ENCODE peak calls at places on chromosome 5, in five cellular contexts. M, L, C, V and H are unnamed samples.
A peak's percentile ranks its signal among the peaks of the same experiment; 100 is the strongest.

GRCh38 chr5:142783601-142784291 is 13.6 kb downstream of the ARHGAP26 start:
- DNase-seq in L (no peak), C (peak; percentile 70), V (no peak), M (no peak), H (no peak)

GRCh38 chr5:80653497-80653896 is 955 bp upstream of the MSH3 start:
- DNase-seq in C (no peak), V (no peak), L (no peak), M (no peak), H (no peak)

GRCh38 chr5:1317921-1318565 is 23.2 kb upstream of the TERT start:
- DNase-seq in L (no peak), C (no peak), M (no peak), V (no peak), H (no peak)

GRCh38 chr5:142886211-142886610 is 116.0 kb downstream of the ARHGAP26 start:
- DNase-seq in L (no peak), C (peak; percentile 20), M (peak; percentile 57), V (no peak), H (no peak)

GRCh38 chr5:96209829-96210228 is 223.2 kb downstream of the PCSK1 start:
- DNase-seq in M (peak; percentile 85), C (peak; percentile 84), L (peak; percentile 68), V (peak; percentile 77), H (no peak)

GRCh38 chr5:134139377-134139851 is 24.9 kb downstream of the TCF7 start:
- DNase-seq in C (no peak), L (no peak), V (no peak), M (no peak), H (no peak)

GRCh38 chr5:122089614-122090013 is 11.6 kb upstream of the LOX start:
- DNase-seq in L (peak; percentile 65), V (no peak), C (peak; percentile 93), M (peak; percentile 99), H (no peak)

GRCh38 chr5:132086277-132086794 is 12.7 kb downstream of the CSF2 start:
- DNase-seq in M (peak; percentile 91), C (peak; percentile 97), L (peak; percentile 90), V (peak; percentile 91), H (peak; percentile 60)

GRCh38 chr5:151589878-151590570 is 1.1 kb downstream of the FAT2 start:
- DNase-seq in L (no peak), V (peak; percentile 42), M (no peak), C (peak; percentile 27), H (no peak)

GRCh38 chr5:52856564-52856963 is 68.8 kb downstream of the ITGA1 start:
- DNase-seq in M (peak; percentile 41), L (no peak), V (no peak), C (peak; percentile 56), H (no peak)

GRCh38 chr5:95963650-95964410 is 2.2 kb upstream of the ELL2 start:
- DNase-seq in M (peak; percentile 42), L (no peak), C (peak; percentile 45), V (peak; percentile 80), H (peak; percentile 15)

GRCh38 chr5:170501931-170502330 is 1.9 kb upstream of the KCNIP1 start:
- DNase-seq in C (no peak), M (no peak), L (no peak), V (no peak), H (no peak)

GRCh38 chr5:72082048-72082447 is 25.2 kb upstream of the MAP1B start:
- DNase-seq in V (no peak), L (no peak), M (no peak), C (no peak), H (no peak)

GRCh38 chr5:171850354-171850947 is 64.8 kb downstream of the SMIM23 start:
- DNase-seq in L (no peak), V (peak; percentile 59), M (no peak), C (peak; percentile 16), H (no peak)

GRCh38 chr5:80192507-80193241 is 63.2 kb downstream of the SERINC5 start:
- DNase-seq in L (no peak), V (no peak), C (peak; percentile 46), M (peak; percentile 68), H (no peak)

GRCh38 chr5:136811551-136811950 is 446.2 kb upstream of the TRPC7 start:
- DNase-seq in L (peak; percentile 41), M (peak; percentile 93), C (peak; percentile 95), V (peak; percentile 83), H (peak; percentile 6)

GRCh38 chr5:149646564-149646963 is 65.3 kb downstream of the ARHGEF37 start:
- DNase-seq in V (no peak), L (no peak), M (peak; percentile 14), C (no peak), H (no peak)

GRCh38 chr5:54742417-54742889 is 224.9 kb downstream of the SNX18 start:
- DNase-seq in L (peak; percentile 49), C (peak; percentile 79), M (peak; percentile 75), V (peak; percentile 79), H (peak; percentile 96)

GRCh38 chr5:87267574-87268125 is at the start of gene RASA1:
- DNase-seq in V (peak; percentile 98), L (peak; percentile 88), C (peak; percentile 93), M (peak; percentile 84), H (peak; percentile 87)

GRCh38 chr5:87268970-87269377 is 1.3 kb downstream of the RASA1 start:
- DNase-seq in C (peak; percentile 23), L (no peak), M (peak; percentile 6), V (no peak), H (no peak)

GRCh38 chr5:87263498-87263897 is 4.2 kb upstream of the RASA1 start:
- DNase-seq in M (no peak), L (no peak), V (no peak), C (no peak), H (no peak)

GRCh38 chr5:87268126-87268969 is 665 bp downstream of the RASA1 start:
- DNase-seq in V (peak; percentile 74), C (peak; percentile 83), M (peak; percentile 65), L (peak; percentile 73), H (peak; percentile 84)

GRCh38 chr5:87266914-87267573 is 639 bp upstream of the RASA1 start:
- DNase-seq in C (no peak), L (no peak), M (no peak), V (no peak), H (no peak)
- TF ChIP-seq EZH2 in C (no peak), L (no peak), M (no peak), V (no peak), H (no peak)

GRCh38 chr5:111092062-111092853 is at the start of gene WDR36:
- DNase-seq in V (peak; percentile 93), C (peak; percentile 94), M (peak; percentile 89), L (peak; percentile 95), H (peak; percentile 85)
- TF ChIP-seq EZH2 in V (no peak), C (no peak), M (no peak), L (no peak), H (no peak)

DNA sequence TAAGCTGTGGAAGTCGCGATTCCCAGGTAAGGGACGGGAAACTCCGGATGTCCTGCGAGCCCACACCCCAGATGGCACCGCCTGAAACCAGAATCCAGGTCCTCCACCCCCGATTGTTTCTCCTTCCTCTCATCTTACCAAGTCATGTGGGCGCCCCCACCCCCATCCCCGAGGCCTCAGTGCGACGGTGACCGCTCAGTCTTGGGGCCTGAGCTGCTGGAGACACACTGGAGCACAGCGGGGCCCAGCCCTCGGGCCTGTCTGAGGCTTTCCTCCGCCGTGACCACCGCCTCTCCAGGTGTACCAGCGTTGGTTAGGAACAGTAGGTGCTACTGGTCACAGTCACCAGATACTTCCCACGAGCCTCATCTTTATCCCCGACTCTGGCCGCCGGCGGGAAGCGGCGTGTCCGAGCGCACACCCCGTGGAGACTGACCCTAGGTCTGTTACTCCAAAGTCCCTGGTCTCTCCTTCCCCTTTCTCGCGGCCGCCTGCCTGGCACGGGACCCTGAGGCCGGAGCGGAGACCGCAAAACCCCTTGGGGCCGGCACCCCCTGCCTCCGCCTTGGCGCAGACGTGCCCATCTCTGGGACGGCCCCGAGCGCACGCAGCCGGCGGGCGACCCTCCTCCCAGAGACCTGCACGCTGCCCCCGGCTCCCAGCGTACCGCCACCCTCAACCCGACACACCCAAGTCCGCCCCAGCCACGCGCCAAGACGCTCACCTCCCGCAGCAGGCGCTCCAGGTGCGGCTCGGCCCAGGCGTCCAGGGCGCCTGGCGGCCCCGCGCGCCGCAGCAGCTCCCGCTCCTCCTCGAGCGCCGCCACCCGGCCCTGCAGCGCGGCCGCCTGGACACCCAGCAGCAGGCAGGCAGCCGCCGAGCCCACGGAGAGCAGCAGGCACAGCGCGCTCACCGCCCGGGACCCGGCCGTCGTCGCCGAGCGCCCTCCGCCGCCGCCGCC is 733 bp downstream of the COL23A1 start:
- DNase-seq in C (peak; percentile 61), M (peak; percentile 18), L (peak; percentile 16), V (no peak), H (no peak)
- TF ChIP-seq EZH2 in C (no peak), M (peak; percentile 67), L (no peak), V (no peak), H (no peak)

GRCh38 chr5:82276800-82277612 is 1.1 kb downstream of the RPS23 start:
- DNase-seq in L (no peak), M (no peak), V (no peak), C (no peak), H (no peak)

GRCh38 chr5:82272957-82273356 is 5.2 kb downstream of the RPS23 start:
- DNase-seq in V (no peak), L (no peak), M (no peak), C (no peak), H (no peak)

GRCh38 chr5:82274343-82275266 is 3.5 kb downstream of the RPS23 start:
- DNase-seq in L (peak; percentile 7), C (no peak), V (no peak), M (no peak), H (no peak)

GRCh38 chr5:82277613-82277986 is 554 bp downstream of the RPS23 start:
- DNase-seq in V (no peak), C (peak; percentile 56), M (no peak), L (no peak), H (no peak)

DNA sequence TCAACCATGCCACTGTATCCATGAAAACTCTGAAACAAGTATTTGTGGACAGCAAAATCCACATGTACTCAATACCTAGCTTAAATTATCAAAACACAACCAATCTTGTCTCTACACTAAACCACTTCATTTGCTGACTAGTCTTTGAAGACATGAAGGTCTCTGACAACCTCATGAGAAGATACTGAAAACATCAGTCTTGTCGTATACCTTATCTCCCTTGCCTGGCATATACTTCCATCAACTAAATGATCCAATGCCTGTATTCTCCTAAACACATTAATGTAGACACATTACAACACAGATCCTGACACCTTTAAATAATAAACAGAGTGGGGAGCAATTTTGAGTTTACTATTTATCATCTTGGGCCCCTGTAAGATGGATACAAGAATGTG is 2.9 kb downstream of the RPS23 start:
- DNase-seq in V (no peak), M (no peak), L (peak; percentile 3), C (no peak), H (no peak)
- TF ChIP-seq EZH2 in V (no peak), M (no peak), L (no peak), C (no peak), H (no peak)